ENCODE peak calls at places on chromosomes 16 and 17, in four cellular contexts. Z is transverse colon; F is CD4-positive, CD25-positive, alpha-beta regulatory T cell; P is uterus. A is an unnamed sample. For H3K4me1, the result is how much of the 10 kb centered on the place peaks cover.

GRCh38 chr16:7713244-7713643 is 380.6 kb downstream of the RBFOX1 start:
- DNase-seq in Z (no peak), F (no peak), P (no peak), A (no peak)

GRCh38 chr17:40019140-40019991 is 4.1 kb downstream of the CSF3 start:
- DNase-seq in Z (no peak), F (no peak), P (peak), A (no peak)

GRCh38 chr17:35766903-35767510 is 6.3 kb downstream of the C17orf50 start:
- DNase-seq in Z (no peak), F (peak), P (no peak), A (peak)

GRCh38 chr17:12659500-12659899 is 6.2 kb upstream of the MYOCD start:
- DNase-seq in Z (no peak), F (no peak), P (peak), A (no peak)

GRCh38 chr16:85286970-85287814 is 174.9 kb upstream of the CIBAR2 start:
- DNase-seq in Z (no peak), F (no peak), P (no peak), A (peak)

GRCh38 chr16:55605756-55606155 is 39.3 kb downstream of the CAPNS2 start:
- DNase-seq in Z (no peak), F (no peak), P (no peak), A (no peak)

GRCh38 chr17:45019177-45019711 is 32.2 kb downstream of the DCAKD start:
- DNase-seq in Z (peak), F (peak), P (no peak), A (no peak)

GRCh38 chr17:75036643-75037268 is 10.0 kb downstream of the ATP5PD start:
- DNase-seq in Z (peak), F (peak), P (peak), A (peak)

GRCh38 chr16:54116126-54116525 is 170.5 kb downstream of the IRX3 start:
- DNase-seq in Z (no peak), F (no peak), P (no peak), A (no peak)

GRCh38 chr16:25066747-25067631 is 44.6 kb upstream of the LCMT1 start:
- DNase-seq in Z (peak), F (peak), P (peak), A (peak)

GRCh38 chr16:5865231-5865630 is 767.6 kb upstream of the EEF2KMT start:
- DNase-seq in Z (no peak), F (no peak), P (no peak), A (no peak)

GRCh38 chr17:57538730-57539456 is 206.2 kb downstream of the CCDC182 start:
- DNase-seq in Z (no peak), F (no peak), P (no peak), A (no peak)

GRCh38 chr17:46795379-46795952 is 23.0 kb downstream of the WNT3 start:
- DNase-seq in Z (no peak), F (no peak), P (no peak), A (no peak)

GRCh38 chr17:19318611-19319010 is 43.9 kb downstream of the B9D1 start:
- DNase-seq in Z (no peak), F (no peak), P (no peak), A (no peak)
- H3K4me1 ChIP-seq in Z (under half), F (under half), P (under half), A (under half)

GRCh38 chr17:17398928-17399926 is 77.6 kb upstream of the MED9 start:
- DNase-seq in Z (no peak), F (no peak), P (no peak), A (no peak)
- H3K4me1 ChIP-seq in Z (under half), F (under half), P (under half), A (under half)

GRCh38 chr17:17492562-17492961 is 3.6 kb downstream of the RASD1 start:
- DNase-seq in Z (no peak), F (no peak), P (no peak), A (no peak)
- H3K4me1 ChIP-seq in Z (under half), F (under half), P (under half), A (under half)

DNA sequence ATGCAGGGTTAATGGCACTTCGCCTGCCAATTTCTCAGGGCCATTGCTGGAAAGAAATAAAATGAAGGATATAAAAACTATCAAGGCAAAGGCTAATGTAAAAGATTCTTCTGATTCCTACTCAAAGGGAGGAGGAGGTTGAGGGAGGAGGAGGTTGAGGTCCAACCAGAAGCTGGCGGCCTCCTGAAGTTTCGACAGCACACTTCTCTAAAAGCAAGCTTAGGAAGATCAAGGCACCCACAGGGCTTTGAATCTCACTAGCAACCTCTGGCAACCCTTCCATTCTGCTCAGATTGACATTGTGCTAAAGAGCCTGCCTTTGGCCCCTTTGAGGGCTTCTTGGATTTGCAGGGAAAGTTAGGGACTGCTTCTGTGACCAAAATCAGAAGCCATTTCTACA is 81.5 kb upstream of the TNRC6C start:
- DNase-seq in Z (no peak), F (no peak), P (no peak), A (no peak)
- H3K4me1 ChIP-seq in Z (under half), F (half or more), P (under half), A (under half)

DNA sequence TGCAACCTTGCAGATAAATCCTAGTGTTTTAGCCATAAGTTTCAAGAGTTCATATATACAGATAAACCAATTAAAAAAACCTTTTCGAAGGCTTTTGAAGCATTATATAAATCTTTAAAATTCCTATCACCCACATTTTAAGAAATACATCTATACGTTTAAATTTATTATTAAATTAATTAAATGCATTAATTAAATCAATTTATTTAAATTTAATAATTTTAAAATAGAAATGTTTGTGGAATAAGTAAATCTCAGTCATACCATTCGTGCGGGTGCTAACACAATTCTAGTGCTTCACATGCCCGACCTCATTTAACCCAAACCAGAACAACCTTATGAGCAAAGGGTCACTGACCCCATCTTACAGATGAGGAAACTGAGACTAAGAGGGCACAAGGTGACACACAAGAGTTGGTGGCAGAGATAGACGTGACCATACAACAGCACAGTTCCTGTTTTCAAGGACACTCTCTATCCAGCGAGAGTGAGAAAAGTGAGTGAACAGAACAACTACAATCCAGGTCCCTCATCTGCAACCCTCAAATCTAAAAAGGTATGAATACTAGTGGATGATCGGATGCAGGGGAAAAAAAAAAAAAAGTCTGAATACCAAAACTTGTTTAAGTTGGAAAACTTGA is 1.4 kb downstream of the NSMCE1 start:
- DNase-seq in Z (no peak), F (no peak), P (no peak), A (no peak)
- H3K4me1 ChIP-seq in Z (under half), F (under half), P (under half), A (under half)

DNA sequence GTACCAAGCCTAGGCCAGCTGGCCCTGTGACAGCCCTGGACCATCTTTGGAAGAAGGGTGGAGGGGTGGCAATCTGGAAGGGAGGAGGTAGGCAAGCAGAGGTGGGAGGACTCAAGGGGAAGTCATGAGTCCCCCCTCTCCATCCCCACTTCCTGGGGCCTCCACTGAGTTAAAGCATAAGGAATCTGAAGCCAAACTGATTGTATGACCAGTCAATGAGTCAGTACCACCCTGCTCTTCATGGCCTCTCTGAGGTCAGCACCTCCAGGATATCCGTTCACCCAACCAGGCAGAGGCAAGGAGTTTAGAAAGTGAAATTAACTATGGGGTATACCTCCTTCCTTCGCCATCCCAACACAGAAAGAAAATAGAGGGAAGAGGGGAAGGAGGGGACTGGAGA is 272.7 kb downstream of the SOX9 start:
- DNase-seq in Z (no peak), F (no peak), P (no peak), A (no peak)
- H3K4me1 ChIP-seq in Z (under half), F (under half), P (under half), A (under half)

GRCh38 chr17:83088451-83089321 is 9.3 kb downstream of the METRNL start:
- DNase-seq in Z (no peak), F (no peak), P (no peak), A (no peak)
- H3K4me1 ChIP-seq in Z (under half), F (under half), P (under half), A (under half)

DNA sequence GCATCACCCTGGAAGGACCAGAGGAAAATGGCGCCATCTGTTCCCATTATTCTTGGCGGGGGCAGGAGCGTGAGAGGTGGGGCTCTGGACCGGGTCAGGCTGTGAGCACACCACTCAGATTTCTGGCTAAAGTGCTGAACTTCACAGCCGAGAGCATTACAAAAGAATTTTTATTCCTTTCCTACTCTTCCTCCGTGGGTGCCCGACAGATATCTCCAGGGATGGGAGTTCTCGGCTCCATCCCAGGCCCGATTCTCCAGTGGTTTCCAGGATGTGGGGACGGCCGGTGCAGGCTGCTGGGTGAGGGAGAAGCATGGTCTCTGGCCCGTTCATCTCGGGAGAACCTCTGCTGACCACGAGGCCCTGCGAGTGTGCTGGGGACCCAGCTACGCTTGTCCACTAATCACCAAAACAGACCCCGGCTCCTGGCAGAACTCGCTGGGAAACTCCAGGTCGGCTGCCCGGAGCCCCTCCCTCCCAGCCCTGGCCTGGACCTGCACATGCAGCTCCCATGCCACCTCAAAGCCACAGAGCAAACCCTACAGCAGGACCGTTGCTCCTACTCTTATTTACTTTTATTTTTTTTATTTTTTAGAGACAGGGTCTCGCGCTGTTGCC is 36.7 kb upstream of the ZNF469 start:
- DNase-seq in Z (no peak), F (no peak), P (no peak), A (no peak)
- H3K4me1 ChIP-seq in Z (under half), F (under half), P (under half), A (under half)

GRCh38 chr16:57803413-57803990 is 1.2 kb upstream of the KIFC3 start:
- DNase-seq in Z (no peak), F (no peak), P (no peak), A (no peak)
- H3K4me1 ChIP-seq in Z (under half), F (under half), P (under half), A (half or more)

GRCh38 chr17:49670002-49670401 is 7.9 kb downstream of the SPOP start:
- DNase-seq in Z (no peak), F (no peak), P (no peak), A (no peak)

GRCh38 chr17:49674507-49674906 is 3.4 kb downstream of the SPOP start:
- DNase-seq in Z (no peak), F (no peak), P (no peak), A (no peak)

GRCh38 chr17:49676276-49676868 is 1.5 kb downstream of the SPOP start:
- DNase-seq in Z (peak), F (peak), P (no peak), A (no peak)

GRCh38 chr17:49667854-49668253 is 10.0 kb downstream of the SPOP start:
- DNase-seq in Z (no peak), F (no peak), P (no peak), A (no peak)

DNA sequence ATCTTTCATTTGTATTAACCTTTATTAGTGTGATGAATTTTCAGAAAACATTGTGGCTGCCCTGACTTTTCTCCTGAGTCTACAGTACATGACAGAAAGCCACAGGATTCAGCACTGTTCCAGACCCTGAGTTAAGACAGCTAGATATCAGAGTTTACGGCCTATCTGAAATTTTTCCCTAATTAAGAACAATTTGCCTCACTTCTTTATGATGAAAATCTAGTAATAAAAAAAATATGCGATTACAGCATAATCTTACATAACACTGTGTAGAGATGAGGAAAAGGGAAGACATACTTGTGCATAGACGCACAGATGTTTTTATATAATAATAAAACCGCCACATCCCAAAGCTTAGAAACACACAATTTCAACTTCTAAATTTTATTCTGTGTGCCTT is 7.3 kb downstream of the SPOP start:
- DNase-seq in Z (no peak), F (no peak), P (no peak), A (no peak)
- H3K4me1 ChIP-seq in Z (under half), F (under half), P (under half), A (under half)

A was measured in adrenal gland.